ENCODE peak calls at places on chromosomes 6 and 20, in eight cellular contexts. E is breast epithelium; N is cardiac muscle cell; V is kidney; T is A549; Y is fibroblast of villous mesenchyme; W is tibial artery; G is CD4-positive, CD25-positive, alpha-beta regulatory T cell. D is an unnamed sample.

GRCh38 chr20:51348866-51349265 is 193.7 kb downstream of the NFATC2 start:
- DNase-seq in N (no peak), T (no peak), W (peak; percentile 20), V (no peak), E (no peak), Y (no peak), G (no peak), D (no peak)

GRCh38 chr6:150207931-150208570 is 65.2 kb downstream of the PPP1R14C start:
- DNase-seq in W (no peak), N (peak; percentile 16), T (no peak), V (no peak), G (no peak), E (no peak), Y (no peak), D (no peak)

GRCh38 chr20:17624070-17624469 is 54.2 kb downstream of the DSTN start:
- DNase-seq in N (no peak), W (peak; percentile 59), E (no peak), G (no peak), V (peak; percentile 50), T (no peak), Y (no peak), D (no peak)

GRCh38 chr6:82989891-82990290 is 75.8 kb downstream of the UBE3D start:
- DNase-seq in V (no peak), Y (peak; percentile 49), N (no peak), T (no peak), E (no peak), G (no peak), W (no peak), D (no peak)

GRCh38 chr6:34115396-34116314 is 30.2 kb downstream of the GRM4 start:
- DNase-seq in V (no peak), E (no peak), T (no peak), N (peak; percentile 31), W (no peak), Y (peak; percentile 29), G (no peak), D (no peak)

GRCh38 chr6:88455317-88455716 is 289.2 kb upstream of the CNR1 start:
- DNase-seq in W (peak; percentile 68), G (no peak), Y (no peak), V (no peak), N (no peak), T (no peak), E (no peak), D (no peak)

GRCh38 chr6:126811307-126811706 is 307.2 kb upstream of the RSPO3 start:
- DNase-seq in G (no peak), T (no peak), E (no peak), W (no peak), N (peak; percentile 40), Y (peak; percentile 44), V (no peak), D (no peak)

GRCh38 chr6:39543117-39543516 is 182.1 kb downstream of the KIF6 start:
- DNase-seq in Y (no peak), W (peak; percentile 87), G (no peak), V (no peak), N (peak; percentile 87), E (no peak), T (no peak), D (no peak)

GRCh38 chr6:27238010-27238983 is 9.2 kb upstream of the PRSS16 start:
- DNase-seq in T (peak; percentile 50), E (no peak), N (peak; percentile 55), G (no peak), Y (no peak), V (no peak), W (no peak), D (no peak)

GRCh38 chr20:25083141-25083772 is 1.3 kb upstream of the VSX1 start:
- DNase-seq in Y (no peak), T (no peak), N (no peak), W (no peak), G (no peak), V (no peak), E (no peak), D (no peak)

GRCh38 chr6:137641474-137642077 is 147.4 kb upstream of the OLIG3 start:
- DNase-seq in G (peak; percentile 64), W (peak; percentile 69), E (no peak), N (peak; percentile 85), T (peak; percentile 67), V (peak; percentile 64), Y (peak; percentile 81), D (peak; percentile 41)

GRCh38 chr20:14384411-14384810 is 47.0 kb upstream of the FLRT3 start:
- DNase-seq in Y (peak; percentile 14), E (no peak), T (no peak), V (no peak), W (no peak), N (no peak), G (no peak), D (peak; percentile 26)

GRCh38 chr20:21607971-21608735 is 94.3 kb upstream of the NKX2-2 start:
- DNase-seq in Y (no peak), E (peak; percentile 74), N (no peak), T (no peak), W (no peak), G (no peak), V (no peak), D (no peak)

GRCh38 chr6:158605266-158605878 is 39.2 kb downstream of the DYNLT1 start:
- DNase-seq in E (no peak), G (peak; percentile 47), Y (peak; percentile 76), N (peak; percentile 81), T (peak; percentile 73), V (no peak), W (peak; percentile 76), D (peak; percentile 46)

GRCh38 chr20:41392871-41393704 is 26.5 kb upstream of the EMILIN3 start:
- DNase-seq in W (no peak), Y (peak; percentile 25), T (no peak), V (peak; percentile 95), G (no peak), N (peak; percentile 53), E (no peak), D (no peak)

GRCh38 chr6:91105532-91105931 is 518.7 kb upstream of the MAP3K7 start:
- DNase-seq in V (no peak), E (no peak), T (no peak), Y (no peak), W (no peak), N (no peak), G (no peak), D (no peak)

GRCh38 chr20:32990426-32990825 is 13.8 kb downstream of the SUN5 start:
- DNase-seq in E (no peak), G (no peak), T (no peak), N (no peak), Y (no peak), W (no peak), V (no peak), D (no peak)

GRCh38 chr6:42407379-42407778 is 44.3 kb downstream of the TRERF1 start:
- DNase-seq in T (no peak), Y (peak; percentile 78), V (no peak), N (peak; percentile 86), E (no peak), G (no peak), W (no peak), D (peak; percentile 42)
- H3K4me3 ChIP-seq in T (no peak overlapping the region), Y (no peak overlapping the region), V (no peak overlapping the region), N (no peak overlapping the region), E (peak overlapping the region; percentile 8), G (no peak overlapping the region), W (no peak overlapping the region), D (no peak overlapping the region)

DNA sequence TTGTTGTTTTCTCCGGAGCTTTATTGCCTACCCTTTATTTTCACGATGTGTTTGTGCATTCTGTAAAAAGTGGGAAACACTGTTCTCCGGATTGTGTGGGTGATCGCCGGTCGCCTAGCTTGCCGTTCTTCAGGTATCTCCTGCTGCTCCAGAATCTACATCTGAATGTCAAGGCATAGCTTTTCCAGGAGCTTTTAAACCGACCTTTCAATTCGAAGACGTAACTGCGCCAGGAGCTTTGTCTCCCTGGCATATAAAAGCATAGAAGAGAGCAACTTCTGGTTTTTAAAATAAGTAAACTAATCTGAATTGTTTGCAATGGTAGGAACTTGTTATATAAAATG is 96.0 kb downstream of the HFE start:
- DNase-seq in E (no peak), T (no peak), G (no peak), V (no peak), Y (no peak), N (no peak), W (no peak), D (no peak)
- H3K4me3 ChIP-seq in E (peak overlapping the region; percentile 39), T (peak overlapping the region; percentile 29), G (peak overlapping the region; percentile 93), V (peak overlapping the region; percentile 81), Y (peak overlapping the region; percentile 60), N (peak overlapping the region; percentile 37), W (peak overlapping the region; percentile 61), D (peak overlapping the region; percentile 61)

GRCh38 chr6:147510949-147511590 is 2.6 kb downstream of the SAMD5 start:
- DNase-seq in V (no peak), G (no peak), N (no peak), T (peak; percentile 6), Y (no peak), E (no peak), W (no peak), D (no peak)

GRCh38 chr6:147508073-147508870 is at the start of gene SAMD5:
- DNase-seq in E (no peak), V (peak; percentile 81), W (peak; percentile 69), T (peak; percentile 62), G (no peak), Y (peak; percentile 57), N (peak; percentile 74), D (peak; percentile 16)

GRCh38 chr6:147507162-147508072 is 1.1 kb upstream of the SAMD5 start:
- DNase-seq in Y (peak; percentile 7), W (no peak), N (peak; percentile 8), V (no peak), G (no peak), T (peak; percentile 12), E (no peak), D (no peak)

GRCh38 chr6:147508871-147509608 is 550 bp downstream of the SAMD5 start:
- DNase-seq in Y (no peak), G (no peak), T (peak; percentile 3), V (no peak), E (no peak), N (no peak), W (no peak), D (no peak)

GRCh38 chr6:147509900-147510299 is 1.4 kb downstream of the SAMD5 start:
- DNase-seq in E (no peak), V (no peak), Y (no peak), N (no peak), T (no peak), G (no peak), W (no peak), D (no peak)
- H3K4me3 ChIP-seq in E (no peak overlapping the region), V (peak overlapping the region; percentile 69), Y (no peak overlapping the region), N (no peak overlapping the region), T (peak overlapping the region; percentile 74), G (no peak overlapping the region), W (peak overlapping the region; percentile 82), D (peak overlapping the region; percentile 72)

GRCh38 chr6:10355115-10355702 is 59.7 kb downstream of the TFAP2A start:
- DNase-seq in G (no peak), T (peak; percentile 38), Y (no peak), V (no peak), W (no peak), E (no peak), N (no peak), D (no peak)
- H3K4me3 ChIP-seq in G (no peak overlapping the region), T (no peak overlapping the region), Y (no peak overlapping the region), V (no peak overlapping the region), W (no peak overlapping the region), E (no peak overlapping the region), N (no peak overlapping the region), D (no peak overlapping the region)